ENCODE peak calls at places on chromosome 17, in nine cellular contexts. Z is astrocyte of the spinal cord; V is activated naive CD4-positive, alpha-beta T cell treated with Interleukin-2 at 50 U/mL for 16 hours; L is HEK293T; F is SK-MEL-5; Q is sciatic nerve; M is activated T-helper 1 cell treated with anti-CD3 and anti-CD28 coated beads, Interleukin-12 subunit alpha, Interleukin-12 subunit beta, Interleukin-2, Interleukin-4 antibody, amounts not matched to agents 30 ng/mL and 10 ng/mL and 1 ng/mL, durations not matched to agents 14 hours and 24 hours and 36 hours; N is stimulated activated CD8-positive, alpha-beta memory T cell treated with anti-CD3 and anti-CD28 coated beads, Interleukin-4, amount 100 ng/mL, for 1 hour; X is cardiac muscle cell. E is an unnamed sample.
A peak's percentile ranks its signal among the peaks of the same experiment; 100 is the strongest.

GRCh38 chr17:17109231-17109630 is 67.0 kb downstream of the MPRIP start:
- DNase-seq in Z (no peak), V (no peak), L (no peak), F (no peak), Q (no peak), M (no peak), N (no peak), X (no peak), E (no peak)

GRCh38 chr17:81048827-81049371 is 13.9 kb downstream of the BAIAP2 start:
- DNase-seq in Z (no peak), V (no peak), L (no peak), F (no peak), Q (no peak), M (no peak), N (no peak), X (no peak), E (no peak)

GRCh38 chr17:12673788-12674187 is 8.1 kb downstream of the MYOCD start:
- DNase-seq in Z (peak; percentile 14), V (no peak), L (no peak), F (no peak), Q (no peak), M (no peak), N (no peak), X (no peak), E (no peak)

GRCh38 chr17:39920218-39921210 is 2.1 kb upstream of the GSDMB start:
- DNase-seq in Z (no peak), V (peak; percentile 65), L (no peak), F (no peak), Q (no peak), M (peak; percentile 40), N (no peak), X (no peak), E (no peak)

GRCh38 chr17:57995076-57995956 is 7.3 kb upstream of the VEZF1 start:
- DNase-seq in Z (peak; percentile 82), V (peak; percentile 57), L (peak; percentile 66), F (peak; percentile 89), Q (peak; percentile 61), M (peak; percentile 22), N (peak; percentile 19), X (peak; percentile 66), E (no peak)

GRCh38 chr17:7393613-7394451 is 493 bp downstream of the PLSCR3 start:
- DNase-seq in Z (no peak), V (peak; percentile 63), L (no peak), F (peak; percentile 10), Q (no peak), M (peak; percentile 19), N (peak; percentile 36), X (peak; percentile 60), E (no peak)

GRCh38 chr17:41530062-41531048 is 2.2 kb upstream of the KRT19 start:
- DNase-seq in Z (peak; percentile 87), V (no peak), L (peak; percentile 34), F (peak; percentile 14), Q (no peak), M (no peak), N (no peak), X (peak; percentile 31), E (no peak)

GRCh38 chr17:20852541-20853370 is 190.1 kb downstream of the USP22 start:
- DNase-seq in Z (peak; percentile 10), V (no peak), L (peak; percentile 8), F (no peak), Q (peak; percentile 53), M (no peak), N (no peak), X (peak; percentile 69), E (no peak)

GRCh38 chr17:74024871-74025531 is 178.5 kb upstream of the RPL38 start:
- DNase-seq in Z (no peak), V (no peak), L (no peak), F (peak; percentile 47), Q (no peak), M (no peak), N (no peak), X (peak; percentile 55), E (no peak)

GRCh38 chr17:50834126-50834785 is 1.1 kb upstream of the WFIKKN2 start:
- DNase-seq in Z (no peak), V (no peak), L (no peak), F (no peak), Q (no peak), M (no peak), N (no peak), X (no peak), E (no peak)

GRCh38 chr17:2594657-2595085 is 1.2 kb downstream of the PAFAH1B1 start:
- DNase-seq in Z (no peak), V (peak; percentile 24), L (no peak), F (no peak), Q (no peak), M (peak; percentile 3), N (no peak), X (peak; percentile 36), E (no peak)

GRCh38 chr17:72370819-72371218 is 250.0 kb downstream of the SOX9 start:
- DNase-seq in Z (peak; percentile 73), V (no peak), L (no peak), F (no peak), Q (no peak), M (no peak), N (no peak), X (no peak), E (no peak)

GRCh38 chr17:48013876-48014602 is 23.6 kb downstream of the COPZ2 start:
- DNase-seq in Z (no peak), V (no peak), L (no peak), F (peak; percentile 81), Q (no peak), M (no peak), N (no peak), X (no peak), E (no peak)

E was measured in cortex of kidney.